ENCODE peak calls at places on chromosomes 5 and 9, in eight cellular contexts. C, Q, I, B, G, Y, L and X are unnamed samples.

GRCh38 chr9:130779153-130779855 is 55.8 kb upstream of the ABL1 start:
- DNase-seq in C (peak; percentile 54), Q (no peak), I (no peak), B (no peak), G (no peak), Y (no peak), L (no peak), X (no peak)

GRCh38 chr5:93107828-93108520 is 473.0 kb downstream of the NR2F1-AS1 start:
- DNase-seq in C (peak; percentile 29), Q (no peak), I (no peak), B (no peak), G (no peak), Y (no peak), L (no peak), X (no peak)

GRCh38 chr5:176748967-176749935 is 61.1 kb upstream of the UNC5A start:
- DNase-seq in C (no peak), Q (no peak), I (no peak), B (no peak), G (no peak), Y (peak; percentile 25), L (no peak), X (no peak)

GRCh38 chr5:118996098-118996497 is 7.8 kb upstream of the DTWD2 start:
- DNase-seq in C (no peak), Q (no peak), I (no peak), B (no peak), G (no peak), Y (no peak), L (no peak), X (no peak)

GRCh38 chr5:119179857-119180641 is 109.2 kb downstream of the DMXL1 start:
- DNase-seq in C (peak; percentile 9), Q (no peak), I (peak; percentile 29), B (no peak), G (peak; percentile 17), Y (no peak), L (no peak), X (no peak)

GRCh38 chr9:37531699-37532098 is 44.5 kb downstream of the FBXO10 start:
- DNase-seq in C (no peak), Q (no peak), I (no peak), B (no peak), G (no peak), Y (no peak), L (no peak), X (no peak)

GRCh38 chr9:70600479-70600878 is 186.0 kb upstream of the KLF9 start:
- DNase-seq in C (peak; percentile 90), Q (no peak), I (no peak), B (no peak), G (peak; percentile 71), Y (no peak), L (peak; percentile 73), X (peak; percentile 58)

GRCh38 chr9:137254624-137255447 is at the start of gene NELFB:
- DNase-seq in C (peak; percentile 83), Q (peak; percentile 90), I (peak; percentile 99), B (peak; percentile 93), G (peak; percentile 84), Y (peak; percentile 92), L (peak; percentile 98), X (peak; percentile 94)

GRCh38 chr9:137672907-137673791 is 54.3 kb downstream of the EHMT1 start:
- DNase-seq in C (peak; percentile 85), Q (no peak), I (peak; percentile 68), B (peak; percentile 54), G (peak; percentile 85), Y (no peak), L (no peak), X (peak; percentile 81)

GRCh38 chr5:180389252-180390101 is 36.3 kb upstream of the GFPT2 start:
- DNase-seq in C (no peak), Q (no peak), I (peak; percentile 2), B (no peak), G (peak; percentile 11), Y (peak; percentile 37), L (no peak), X (no peak)

GRCh38 chr5:42605490-42605889 is 151.1 kb upstream of the CCDC152 start:
- DNase-seq in C (no peak), Q (no peak), I (no peak), B (no peak), G (no peak), Y (no peak), L (no peak), X (no peak)

GRCh38 chr5:160303690-160304089 is 8.7 kb downstream of the CCNJL start:
- DNase-seq in C (no peak), Q (no peak), I (no peak), B (no peak), G (no peak), Y (no peak), L (no peak), X (peak; percentile 48)

GRCh38 chr5:57349214-57349613 is 133.4 kb downstream of the ACTBL2 start:
- DNase-seq in C (no peak), Q (no peak), I (no peak), B (no peak), G (no peak), Y (no peak), L (no peak), X (no peak)

GRCh38 chr9:28853487-28853886 is 1280.2 kb upstream of the C9orf72 start:
- DNase-seq in C (no peak), Q (peak; percentile 8), I (no peak), B (no peak), G (no peak), Y (no peak), L (no peak), X (no peak)

GRCh38 chr9:106682420-106682819 is 180.5 kb upstream of the ZNF462 start:
- DNase-seq in C (no peak), Q (no peak), I (no peak), B (no peak), G (no peak), Y (no peak), L (no peak), X (no peak)

GRCh38 chr9:20351715-20352114 is 270.6 kb downstream of the MLLT3 start:
- DNase-seq in C (no peak), Q (no peak), I (no peak), B (no peak), G (no peak), Y (no peak), L (no peak), X (no peak)

GRCh38 chr5:135213466-135214239 is 179.6 kb upstream of the PITX1 start:
- DNase-seq in C (no peak), Q (no peak), I (no peak), B (no peak), G (no peak), Y (no peak), L (peak; percentile 58), X (no peak)

GRCh38 chr5:9283021-9283420 is 262.9 kb downstream of the SEMA5A start:
- DNase-seq in C (no peak), Q (no peak), I (no peak), B (no peak), G (no peak), Y (no peak), L (no peak), X (no peak)

GRCh38 chr5:9282211-9282610 is 263.7 kb downstream of the SEMA5A start:
- DNase-seq in C (no peak), Q (no peak), I (no peak), B (no peak), G (no peak), Y (no peak), L (no peak), X (no peak)

GRCh38 chr5:9284781-9285307 is 261.0 kb downstream of the SEMA5A start:
- DNase-seq in C (peak; percentile 47), Q (no peak), I (no peak), B (no peak), G (peak; percentile 26), Y (no peak), L (no peak), X (peak; percentile 85)

GRCh38 chr5:9284272-9284671 is 261.6 kb downstream of the SEMA5A start:
- DNase-seq in C (no peak), Q (no peak), I (no peak), B (no peak), G (no peak), Y (no peak), L (no peak), X (no peak)

DNA sequence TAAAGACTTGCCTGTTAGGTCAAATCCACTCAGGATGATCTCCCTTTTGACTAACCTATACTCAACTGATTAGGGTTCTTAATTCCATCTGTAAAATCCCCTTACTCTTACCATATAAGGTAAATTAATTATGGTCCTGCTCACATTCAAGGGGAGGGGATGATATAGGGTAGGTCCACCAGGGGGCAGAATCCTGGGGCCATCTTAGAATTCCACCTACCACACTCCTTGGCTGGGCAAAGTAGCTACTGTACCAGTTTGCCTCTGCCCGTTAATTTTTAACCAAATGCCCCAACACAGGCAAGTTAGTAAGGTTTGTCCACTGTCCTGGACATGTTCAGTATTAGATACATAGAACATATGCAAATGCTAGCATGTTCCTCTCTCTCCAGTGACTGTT is 262.4 kb downstream of the SEMA5A start:
- DNase-seq in C (no peak), Q (no peak), I (no peak), B (no peak), G (no peak), Y (no peak), L (no peak), X (no peak)
- TF ChIP-seq CTCF in C (no peak), Q (no peak), I (no peak), B (no peak), G (peak; percentile 7), Y (no peak), L (peak; percentile 1), X (no peak)

DNA sequence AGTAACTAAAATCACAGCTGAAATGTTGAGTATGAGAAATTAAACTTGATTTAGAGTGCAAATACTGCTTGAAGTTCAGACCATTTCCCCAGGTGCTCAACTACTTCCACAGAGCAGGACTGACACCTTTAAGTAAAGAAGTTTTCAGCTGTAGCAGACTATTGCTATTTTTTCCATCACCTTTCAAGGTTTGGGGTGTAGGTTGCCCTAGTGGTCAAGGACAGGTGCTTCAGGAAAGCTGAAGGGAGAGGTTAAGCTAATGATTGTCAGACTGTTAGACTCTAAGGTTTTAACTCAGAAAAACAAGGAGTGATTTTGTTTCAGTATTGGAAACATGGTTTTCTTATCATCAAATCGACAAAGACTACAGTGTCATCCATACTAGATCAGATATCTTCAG is 162.1 kb downstream of the CCDC192 start:
- DNase-seq in C (no peak), Q (no peak), I (no peak), B (no peak), G (no peak), Y (no peak), L (no peak), X (no peak)
- TF ChIP-seq CTCF in C (no peak), Q (no peak), I (no peak), B (peak; percentile 8), G (peak; percentile 9), Y (no peak), L (no peak), X (no peak)

DNA sequence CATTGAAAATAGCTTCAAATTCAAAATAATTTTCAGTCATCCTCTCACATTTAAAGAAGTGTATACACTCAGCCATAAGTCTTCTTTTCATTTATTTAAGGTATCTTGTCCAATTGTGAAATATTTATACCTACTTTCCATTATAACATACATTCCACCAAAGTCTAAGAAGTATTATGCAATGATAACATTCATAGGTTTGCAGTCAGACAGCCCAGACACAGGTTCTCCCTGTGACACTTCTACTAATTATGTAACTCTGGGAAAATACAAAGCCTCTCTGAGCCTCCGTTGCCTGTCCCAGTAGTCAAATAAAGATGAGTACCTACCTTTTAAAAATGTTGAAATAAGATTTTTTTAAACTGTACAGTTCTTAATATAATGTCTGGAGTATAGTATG is 320.9 kb upstream of the RPS23 start:
- DNase-seq in C (no peak), Q (no peak), I (no peak), B (no peak), G (peak; percentile 31), Y (no peak), L (no peak), X (no peak)
- TF ChIP-seq CTCF in C (no peak), Q (no peak), I (no peak), B (no peak), G (no peak), Y (no peak), L (no peak), X (no peak)

GRCh38 chr5:73233461-73234151 is 60.6 kb downstream of the TMEM174 start:
- DNase-seq in C (peak; percentile 22), Q (peak; percentile 37), I (no peak), B (no peak), G (no peak), Y (no peak), L (peak; percentile 75), X (peak; percentile 15)
- TF ChIP-seq CTCF in C (no peak), Q (no peak), I (no peak), B (no peak), G (no peak), Y (no peak), L (no peak), X (no peak)